ENCODE peak calls at places on chromosomes 3 and 15, in seven cellular contexts. Z is AML-193; M is Calu3; B is non-pigmented ciliary epithelial cell; T is stimulated activated CD4-positive, alpha-beta T cell treated with anti-CD3 and anti-CD28 coated beads, Interleukin-12 subunit alpha, Interleukin-12 subunit beta, amount 100 ng/mL, for 4 hours; V is COR-L47; C is ACHN. X is an unnamed sample.

GRCh38 chr3:97839944-97840343 is 18.1 kb downstream of the CRYBG3 start:
- DNase-seq in Z (no peak), M (no peak), B (no peak), T (no peak), V (no peak), C (no peak), X (no peak)

GRCh38 chr3:59764131-59764530 is 714.3 kb upstream of the CFAP20DC start:
- DNase-seq in Z (no peak), M (no peak), B (no peak), T (no peak), V (no peak), C (no peak), X (no peak)

GRCh38 chr15:64653757-64654156 is 121.6 kb downstream of the RBPMS2 start:
- DNase-seq in Z (peak; percentile 32), M (no peak), B (no peak), T (no peak), V (peak; percentile 15), C (peak; percentile 17), X (no peak)

GRCh38 chr15:101795455-101795854 is 7.9 kb upstream of the OR4F6 start:
- DNase-seq in Z (no peak), M (no peak), B (peak; percentile 50), T (no peak), V (no peak), C (peak; percentile 46), X (no peak)

GRCh38 chr3:138327831-138328230 is 1.8 kb downstream of the NME9 start:
- DNase-seq in Z (no peak), M (no peak), B (no peak), T (no peak), V (no peak), C (no peak), X (no peak)

GRCh38 chr3:145857956-145858355 is 303.0 kb downstream of the PLOD2 start:
- DNase-seq in Z (no peak), M (peak; percentile 34), B (no peak), T (no peak), V (no peak), C (no peak), X (no peak)

GRCh38 chr15:95822946-95823345 is 507.6 kb upstream of the NR2F2 start:
- DNase-seq in Z (no peak), M (no peak), B (no peak), T (no peak), V (no peak), C (no peak), X (no peak)

GRCh38 chr3:96966181-96966929 is 152.0 kb downstream of the EPHA6 start:
- DNase-seq in Z (no peak), M (no peak), B (no peak), T (no peak), V (no peak), C (no peak), X (no peak)

GRCh38 chr3:45170071-45170470 is 23.9 kb upstream of the CDCP1 start:
- DNase-seq in Z (no peak), M (no peak), B (no peak), T (no peak), V (no peak), C (no peak), X (no peak)

GRCh38 chr3:42505203-42505848 is 2.9 kb downstream of the VIPR1 start:
- DNase-seq in Z (no peak), M (no peak), B (no peak), T (no peak), V (no peak), C (no peak), X (peak; percentile 80)

GRCh38 chr3:84980011-84980410 is 21.2 kb downstream of the CADM2 start:
- DNase-seq in Z (no peak), M (no peak), B (no peak), T (no peak), V (no peak), C (no peak), X (no peak)

GRCh38 chr3:97810779-97811390 is 10.9 kb upstream of the CRYBG3 start:
- DNase-seq in Z (no peak), M (no peak), B (no peak), T (no peak), V (no peak), C (no peak), X (no peak)

GRCh38 chr3:128794788-128795649 is 69.0 kb downstream of the RAB7A start:
- DNase-seq in Z (peak; percentile 80), M (peak; percentile 79), B (no peak), T (peak; percentile 43), V (peak; percentile 44), C (peak; percentile 58), X (no peak)

GRCh38 chr15:32685576-32685975 is 32.2 kb upstream of the GREM1 start:
- DNase-seq in Z (no peak), M (no peak), B (no peak), T (no peak), V (no peak), C (no peak), X (no peak)

GRCh38 chr3:170258105-170258487 is 35.9 kb downstream of the PRKCI start:
- DNase-seq in Z (no peak), M (no peak), B (no peak), T (no peak), V (no peak), C (no peak), X (no peak)

GRCh38 chr3:144055604-144056003 is 84.0 kb downstream of the DIPK2A start:
- DNase-seq in Z (no peak), M (no peak), B (no peak), T (no peak), V (no peak), C (peak; percentile 6), X (no peak)

GRCh38 chr15:69555080-69555479 is 102.5 kb downstream of the RPLP1 start:
- DNase-seq in Z (no peak), M (no peak), B (no peak), T (no peak), V (no peak), C (no peak), X (no peak)

GRCh38 chr3:180802837-180803236 is 109.6 kb upstream of the FXR1 start:
- DNase-seq in Z (peak; percentile 13), M (peak; percentile 20), B (no peak), T (no peak), V (peak; percentile 58), C (peak; percentile 30), X (no peak)

GRCh38 chr3:45479627-45480026 is 91.3 kb downstream of the LARS2 start:
- DNase-seq in Z (no peak), M (peak; percentile 5), B (peak; percentile 75), T (no peak), V (no peak), C (peak; percentile 23), X (no peak)

GRCh38 chr3:25429960-25430941 is 2.2 kb downstream of the RARB start:
- DNase-seq in Z (no peak), M (no peak), B (no peak), T (no peak), V (no peak), C (no peak), X (no peak)

GRCh38 chr3:76500746-76501275 is 539.1 kb upstream of the ROBO2 start:
- DNase-seq in Z (no peak), M (no peak), B (peak; percentile 27), T (no peak), V (no peak), C (no peak), X (no peak)

GRCh38 chr15:40340740-40341400 is at the start of gene CCDC9B:
- DNase-seq in Z (peak; percentile 78), M (peak; percentile 89), B (no peak), T (no peak), V (peak; percentile 81), C (peak; percentile 80), X (peak; percentile 96)

GRCh38 chr3:136351351-136351750 is 101.2 kb downstream of the PCCB start:
- DNase-seq in Z (no peak), M (no peak), B (no peak), T (no peak), V (no peak), C (no peak), X (no peak)

GRCh38 chr3:45180051-45180450 is 33.9 kb upstream of the CDCP1 start:
- DNase-seq in Z (no peak), M (no peak), B (peak; percentile 63), T (no peak), V (no peak), C (peak; percentile 75), X (no peak)

GRCh38 chr3:38114052-38114874 is 22.7 kb downstream of the ACAA1 start:
- DNase-seq in Z (no peak), M (no peak), B (no peak), T (no peak), V (no peak), C (no peak), X (no peak)

GRCh38 chr15:60054472-60054871 is 50.4 kb downstream of the FOXB1 start:
- DNase-seq in Z (no peak), M (no peak), B (no peak), T (no peak), V (no peak), C (no peak), X (no peak)

GRCh38 chr15:25936004-25936403 is 72.9 kb upstream of the ATP10A start:
- DNase-seq in Z (no peak), M (no peak), B (no peak), T (no peak), V (no peak), C (no peak), X (no peak)

GRCh38 chr3:146189519-146190173 is 28.7 kb upstream of the PLOD2 start:
- DNase-seq in Z (peak; percentile 70), M (peak; percentile 57), B (no peak), T (no peak), V (peak; percentile 55), C (peak; percentile 70), X (no peak)

GRCh38 chr15:27486036-27486435 is 515.1 kb downstream of the GABRG3 start:
- DNase-seq in Z (no peak), M (no peak), B (no peak), T (no peak), V (no peak), C (no peak), X (no peak)

GRCh38 chr3:129046037-129046731 is 14.4 kb upstream of the GP9 start:
- DNase-seq in Z (no peak), M (no peak), B (no peak), T (no peak), V (no peak), C (no peak), X (no peak)

GRCh38 chr3:98764692-98765002 is 1.5 kb downstream of the ST3GAL6 start:
- DNase-seq in Z (no peak), M (no peak), B (no peak), T (no peak), V (no peak), C (no peak), X (no peak)

GRCh38 chr3:86782860-86783259 is 208.1 kb downstream of the VGLL3 start:
- DNase-seq in Z (no peak), M (no peak), B (no peak), T (no peak), V (no peak), C (no peak), X (no peak)

GRCh38 chr3:100941046-100941445 is 52.2 kb downstream of the ABI3BP start:
- DNase-seq in Z (no peak), M (no peak), B (no peak), T (no peak), V (no peak), C (no peak), X (no peak)

GRCh38 chr3:125374996-125375941 is at the start of gene ZNF148:
- DNase-seq in Z (peak; percentile 87), M (peak; percentile 95), B (peak; percentile 27), T (peak; percentile 88), V (peak; percentile 95), C (peak; percentile 81), X (peak; percentile 95)

GRCh38 chr3:155302476-155302875 is 9.0 kb upstream of the STRIT1 start:
- DNase-seq in Z (no peak), M (no peak), B (peak; percentile 55), T (no peak), V (no peak), C (no peak), X (no peak)

GRCh38 chr15:82870727-82871576 is 61.5 kb downstream of the WHAMM start:
- DNase-seq in Z (peak; percentile 48), M (no peak), B (no peak), T (no peak), V (no peak), C (no peak), X (no peak)

GRCh38 chr3:45472795-45473194 is 84.4 kb downstream of the LARS2 start:
- DNase-seq in Z (no peak), M (no peak), B (no peak), T (no peak), V (no peak), C (no peak), X (no peak)

GRCh38 chr3:14769531-14770325 is 49.0 kb upstream of the FGD5 start:
- DNase-seq in Z (no peak), M (no peak), B (no peak), T (no peak), V (no peak), C (no peak), X (peak; percentile 79)

X was measured in osteocyte.